ENCODE peak calls at places on chromosomes 4 and X, in five cellular contexts. Y is mucosa of gallbladder; L is NCI-H774; J is activated CD4-positive, alpha-beta T cell treated with anti-CD3 and anti-CD28 coated beads, Interleukin-2, amount 10 ng/mL, durations not matched to agents 7 days and 5 days; T is DND-41. N is an unnamed sample.

GRCh38 chr4:138236035-138236434 is 6.1 kb downstream of the SLC7A11 start:
- DNase-seq in Y (no peak), L (no peak), J (no peak), T (no peak), N (peak; percentile 51)

GRCh38 chrX:136762820-136763452 is 17.8 kb downstream of the ARHGEF6 start:
- DNase-seq in Y (no peak), L (no peak), J (no peak), T (peak; percentile 63), N (no peak)

GRCh38 chrX:39969099-39969825 is 128.5 kb downstream of the BCOR start:
- DNase-seq in Y (no peak), L (peak; percentile 25), J (peak; percentile 51), T (peak; percentile 56), N (no peak)

GRCh38 chrX:46803140-46803539 is 33.7 kb upstream of the RP2 start:
- DNase-seq in Y (no peak), L (no peak), J (no peak), T (no peak), N (no peak)

GRCh38 chr4:104915864-104916263 is 230.8 kb upstream of the TET2 start:
- DNase-seq in Y (no peak), L (no peak), J (no peak), T (no peak), N (no peak)

GRCh38 chr4:75653845-75654503 is 19.2 kb downstream of the G3BP2 start:
- DNase-seq in Y (no peak), L (no peak), J (no peak), T (no peak), N (peak; percentile 64)

GRCh38 chr4:146520894-146521542 is 722 bp downstream of the SLC10A7 start:
- DNase-seq in Y (peak; percentile 16), L (peak; percentile 3), J (peak; percentile 39), T (peak; percentile 44), N (peak; percentile 65)

GRCh38 chr4:6278801-6279197 is 9.1 kb downstream of the WFS1 start:
- DNase-seq in Y (peak; percentile 73), L (no peak), J (peak; percentile 14), T (no peak), N (no peak)

GRCh38 chr4:55154290-55154880 is 29.0 kb upstream of the KDR start:
- DNase-seq in Y (no peak), L (no peak), J (no peak), T (no peak), N (no peak)

GRCh38 chr4:183408791-183409190 is 35.6 kb upstream of the CDKN2AIP start:
- DNase-seq in Y (peak; percentile 61), L (no peak), J (no peak), T (no peak), N (no peak)

GRCh38 chr4:1740021-1740545 is 18.8 kb downstream of the TACC3 start:
- DNase-seq in Y (no peak), L (no peak), J (no peak), T (no peak), N (no peak)

GRCh38 chr4:11698846-11699590 is 270.3 kb upstream of the HS3ST1 start:
- DNase-seq in Y (no peak), L (no peak), J (no peak), T (no peak), N (peak; percentile 98)

GRCh38 chr4:100635899-100636298 is 118.1 kb upstream of the EMCN start:
- DNase-seq in Y (no peak), L (no peak), J (no peak), T (no peak), N (peak; percentile 78)

GRCh38 chrX:71210829-71211228 is 12.2 kb upstream of the GJB1 start:
- DNase-seq in Y (no peak), L (no peak), J (no peak), T (no peak), N (no peak)

GRCh38 chr4:147617841-147618421 is 734 bp downstream of the TMEM184C start:
- DNase-seq in Y (no peak), L (no peak), J (no peak), T (no peak), N (no peak)

GRCh38 chr4:186190456-186191265 is 706 bp upstream of the CYP4V2 start:
- DNase-seq in Y (peak; percentile 20), L (no peak), J (peak; percentile 52), T (peak; percentile 68), N (peak; percentile 14)

GRCh38 chr4:1794809-1795303 is 1.8 kb downstream of the FGFR3 start:
- DNase-seq in Y (no peak), L (no peak), J (no peak), T (no peak), N (no peak)

GRCh38 chrX:154719132-154719675 is 31.7 kb downstream of the GAB3 start:
- DNase-seq in Y (no peak), L (no peak), J (peak; percentile 35), T (peak; percentile 77), N (peak; percentile 90)

GRCh38 chr4:48831532-48832015 is 686 bp downstream of the OCIAD1 start:
- DNase-seq in Y (no peak), L (no peak), J (no peak), T (no peak), N (peak; percentile 25)

GRCh38 chr4:155828628-155829027 is 37.4 kb downstream of the ASIC5 start:
- DNase-seq in Y (no peak), L (no peak), J (no peak), T (no peak), N (no peak)

GRCh38 chrX:40644175-40644574 is 3.2 kb downstream of the CXorf38 start:
- DNase-seq in Y (no peak), L (no peak), J (no peak), T (no peak), N (no peak)

GRCh38 chr4:99205104-99205979 is 13.7 kb downstream of the ADH6 start:
- DNase-seq in Y (no peak), L (no peak), J (no peak), T (no peak), N (peak; percentile 33)

GRCh38 chr4:67684839-67685531 is 16.0 kb downstream of the UBA6 start:
- DNase-seq in Y (no peak), L (no peak), J (no peak), T (no peak), N (peak; percentile 83)

GRCh38 chr4:124206779-124207605 is 505.5 kb downstream of the ANKRD50 start:
- DNase-seq in Y (peak; percentile 41), L (no peak), J (no peak), T (no peak), N (peak; percentile 29)

GRCh38 chrX:13197961-13198761 is 121.7 kb downstream of the ATXN3L start:
- DNase-seq in Y (no peak), L (no peak), J (no peak), T (no peak), N (no peak)

GRCh38 chr4:107743532-107743931 is 23.5 kb upstream of the PAPSS1 start:
- DNase-seq in Y (no peak), L (no peak), J (no peak), T (no peak), N (no peak)

GRCh38 chrX:154797006-154797405 is 8.3 kb downstream of the MPP1 start:
- DNase-seq in Y (no peak), L (no peak), J (no peak), T (no peak), N (peak; percentile 2)

GRCh38 chr4:185599151-185599648 is 63.9 kb upstream of the PDLIM3 start:
- DNase-seq in Y (no peak), L (no peak), J (no peak), T (no peak), N (no peak)

GRCh38 chrX:151815461-151815860 is 80.9 kb downstream of the CNGA2 start:
- DNase-seq in Y (no peak), L (no peak), J (no peak), T (no peak), N (no peak)

GRCh38 chrX:120380699-120381098 is 18.8 kb downstream of the ATP1B4 start:
- DNase-seq in Y (no peak), L (no peak), J (peak; percentile 34), T (peak; percentile 19), N (peak; percentile 29)

GRCh38 chrX:9355739-9356138 is 109.1 kb upstream of the TBL1X start:
- DNase-seq in Y (no peak), L (no peak), J (peak; percentile 16), T (no peak), N (no peak)

GRCh38 chr4:156970501-156971167 is 965 bp downstream of the PDGFC start:
- DNase-seq in Y (peak; percentile 62), L (no peak), J (no peak), T (no peak), N (peak; percentile 54)

GRCh38 chrX:37627602-37628001 is 56.1 kb downstream of the LANCL3 start:
- DNase-seq in Y (peak; percentile 71), L (no peak), J (no peak), T (no peak), N (peak; percentile 40)

GRCh38 chr4:111204807-111205206 is 581.9 kb upstream of the PITX2 start:
- DNase-seq in Y (no peak), L (no peak), J (no peak), T (no peak), N (no peak)

GRCh38 chrX:47749185-47749967 is 87.3 kb upstream of the ZNF81 start:
- DNase-seq in Y (no peak), L (no peak), J (no peak), T (no peak), N (no peak)

GRCh38 chr4:173288296-173288695 is 45.9 kb downstream of the HMGB2 start:
- DNase-seq in Y (peak; percentile 70), L (no peak), J (peak; percentile 79), T (peak; percentile 74), N (peak; percentile 52)

GRCh38 chr4:157739237-157739636 is 433.6 kb downstream of the GASK1B start:
- DNase-seq in Y (no peak), L (no peak), J (no peak), T (no peak), N (peak; percentile 51)

N was measured in bronchial epithelial cell.